ENCODE peak calls at places on chromosomes 13 and 19, in five cellular contexts. R is heart right ventricle, J is A549, G is IMR-90, W is HFF-Myc. Z is an unnamed sample.
A peak's percentile ranks its signal among the peaks of the same experiment; 100 is the strongest.

GRCh38 chr19:47699360-47699917 is 13.8 kb upstream of the EHD2 start:
- DNase-seq in R (no peak), J (peak; percentile 73), G (peak; percentile 34), W (no peak), Z (no peak)

GRCh38 chr13:27482996-27483395 is 32.6 kb upstream of the MTIF3 start:
- DNase-seq in R (no peak), J (no peak), G (no peak), W (no peak), Z (peak; percentile 83)

GRCh38 chr13:41708648-41709175 is 251.4 kb downstream of the RGCC start:
- DNase-seq in R (peak; percentile 13), J (no peak), G (no peak), W (no peak), Z (no peak)

GRCh38 chr19:17159466-17160393 is 55.4 kb upstream of the USE1 start:
- DNase-seq in R (no peak), J (no peak), G (peak; percentile 6), W (peak; percentile 30), Z (no peak)

GRCh38 chr13:38661276-38661675 is 25.6 kb upstream of the FREM2 start:
- DNase-seq in R (no peak), J (no peak), G (no peak), W (no peak), Z (no peak)

GRCh38 chr19:33402421-33403220 is 29.1 kb downstream of the CEBPG start:
- DNase-seq in R (no peak), J (peak; percentile 36), G (no peak), W (no peak), Z (peak; percentile 42)

GRCh38 chr19:42831221-42832019 is 48.1 kb downstream of the PSG1 start:
- DNase-seq in R (no peak), J (peak; percentile 98), G (no peak), W (no peak), Z (no peak)

GRCh38 chr19:42177686-42178019 is 39.8 kb downstream of the DEDD2 start:
- DNase-seq in R (no peak), J (no peak), G (no peak), W (no peak), Z (no peak)

GRCh38 chr13:99956473-99957349 is 14.9 kb downstream of the ZIC5 start:
- DNase-seq in R (no peak), J (no peak), G (no peak), W (no peak), Z (no peak)

GRCh38 chr13:54241719-54242118 is 1213.1 kb downstream of the OLFM4 start:
- DNase-seq in R (no peak), J (no peak), G (no peak), W (no peak), Z (no peak)

DNA sequence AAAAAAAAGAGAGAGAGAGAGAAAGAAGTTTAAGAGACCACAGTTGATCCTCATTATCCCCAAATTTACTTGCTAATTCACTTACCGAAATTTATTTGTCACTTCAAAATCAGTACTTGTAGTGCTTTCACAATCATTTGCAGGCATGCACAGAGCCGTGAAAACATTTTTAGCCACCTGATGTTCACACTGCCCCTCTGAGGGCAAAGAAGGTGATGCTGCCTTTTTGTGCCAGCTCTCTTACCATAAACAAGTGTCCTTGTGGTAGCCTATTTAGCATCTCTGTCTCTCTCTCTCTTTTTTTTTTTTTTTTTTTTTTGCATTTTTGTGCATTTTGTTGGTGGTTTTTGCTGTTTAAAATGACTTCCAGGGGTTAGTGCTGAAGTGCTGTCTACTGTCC is 24.0 kb upstream of the CASP14 start:
- DNase-seq in R (no peak), J (peak; percentile 23), G (no peak), W (no peak), Z (no peak)
- TF ChIP-seq CTCF in R (no peak), J (peak; percentile 10), G (no peak), W (no peak), Z (peak; percentile 16)

GRCh38 chr19:18496167-18496979 is 25.5 kb downstream of the ELL start:
- DNase-seq in R (peak; percentile 35), J (peak; percentile 28), G (peak; percentile 80), W (no peak), Z (peak; percentile 92)
- TF ChIP-seq CTCF in R (no peak), J (no peak), G (no peak), W (no peak), Z (peak; percentile 11)

GRCh38 chr13:44739539-44739938 is 163.4 kb upstream of the TSC22D1 start:
- DNase-seq in R (no peak), J (no peak), G (peak; percentile 15), W (no peak), Z (no peak)

GRCh38 chr13:44735806-44736205 is 159.7 kb upstream of the TSC22D1 start:
- DNase-seq in R (no peak), J (no peak), G (no peak), W (no peak), Z (no peak)

GRCh38 chr13:44738463-44738862 is 162.3 kb upstream of the TSC22D1 start:
- DNase-seq in R (no peak), J (no peak), G (no peak), W (no peak), Z (no peak)

GRCh38 chr13:44734204-44734707 is 158.1 kb upstream of the TSC22D1 start:
- DNase-seq in R (peak; percentile 50), J (no peak), G (peak; percentile 34), W (no peak), Z (no peak)

DNA sequence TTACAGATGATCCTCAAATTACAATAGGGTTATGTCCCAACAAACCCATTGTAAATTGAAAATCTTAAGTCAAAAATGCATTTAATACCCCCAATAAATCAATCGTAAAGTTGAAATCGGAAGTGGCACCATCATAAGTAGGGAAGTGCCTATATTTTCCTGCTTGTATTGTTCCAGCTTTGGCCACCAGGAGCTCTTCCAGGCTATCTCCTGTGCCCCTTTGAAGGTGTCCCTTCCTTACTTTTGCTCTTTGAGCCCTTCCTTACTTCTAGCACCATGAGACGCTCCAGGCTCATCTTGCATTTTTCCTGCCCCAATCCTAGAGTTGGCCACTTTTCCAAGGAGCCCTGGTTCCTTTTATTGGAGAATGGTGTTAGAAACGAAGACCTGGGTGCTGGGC is 163.0 kb upstream of the TSC22D1 start:
- DNase-seq in R (no peak), J (no peak), G (no peak), W (no peak), Z (no peak)
- TF ChIP-seq CTCF in R (no peak), J (no peak), G (no peak), W (peak; percentile 23), Z (no peak)

DNA sequence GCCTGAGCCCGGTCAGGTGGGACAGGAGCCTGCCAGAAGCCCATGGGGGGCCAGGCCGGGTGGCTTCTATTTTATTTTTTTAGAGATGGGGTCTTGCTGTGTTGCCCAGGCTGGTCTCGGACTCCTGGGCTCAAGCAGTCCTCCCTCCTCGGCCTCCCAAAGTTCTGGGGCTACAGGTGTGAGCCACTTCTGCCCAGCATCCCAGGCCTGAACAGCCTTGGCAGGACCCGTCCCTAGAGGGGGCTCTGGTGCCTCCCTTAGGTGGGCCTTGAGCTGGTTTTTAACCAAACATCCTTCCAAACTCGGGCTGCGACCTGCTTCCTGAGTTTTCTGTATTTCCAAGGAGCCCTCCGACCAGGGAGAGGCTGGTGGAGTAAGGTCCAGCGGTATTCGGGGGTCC is 10.5 kb downstream of the COMP start:
- DNase-seq in R (no peak), J (no peak), G (no peak), W (no peak), Z (no peak)
- TF ChIP-seq CTCF in R (no peak), J (no peak), G (no peak), W (peak; percentile 37), Z (no peak)

GRCh38 chr13:43360911-43361605 is 337.7 kb downstream of the DNAJC15 start:
- DNase-seq in R (no peak), J (no peak), G (peak; percentile 63), W (no peak), Z (no peak)
- TF ChIP-seq CTCF in R (no peak), J (no peak), G (no peak), W (no peak), Z (no peak)

GRCh38 chr13:110868631-110869165 is 46.2 kb downstream of the ANKRD10 start:
- DNase-seq in R (no peak), J (no peak), G (no peak), W (no peak), Z (no peak)

GRCh38 chr13:110867380-110867779 is 47.5 kb downstream of the ANKRD10 start:
- DNase-seq in R (no peak), J (no peak), G (no peak), W (no peak), Z (no peak)

GRCh38 chr13:110872034-110872767 is 42.7 kb downstream of the ANKRD10 start:
- DNase-seq in R (no peak), J (no peak), G (no peak), W (no peak), Z (no peak)

GRCh38 chr13:110869231-110869804 is 45.6 kb downstream of the ANKRD10 start:
- DNase-seq in R (peak; percentile 28), J (no peak), G (no peak), W (no peak), Z (no peak)

GRCh38 chr13:110869805-110870706 is 44.8 kb downstream of the ANKRD10 start:
- DNase-seq in R (peak; percentile 64), J (peak; percentile 96), G (peak; percentile 100), W (peak; percentile 99), Z (peak; percentile 93)
- TF ChIP-seq CTCF in R (peak; percentile 24), J (no peak), G (no peak), W (no peak), Z (no peak)